ENCODE peak calls at places on chromosome 22, in nine cellular contexts. K, V, Z, A, O, W, F, S and G are unnamed samples.

GRCh38 chr22:48605856-48606255 is 1221.8 kb downstream of the BRD1 start:
- DNase-seq in Z (no peak), F (no peak), W (no peak), V (no peak), O (no peak), S (no peak), A (peak), K (no peak), G (no peak)

GRCh38 chr22:19674129-19674928 is 40.0 kb upstream of the SEPTIN5 start:
- DNase-seq in V (no peak), W (peak), S (no peak), Z (no peak), F (no peak), O (no peak), A (no peak), K (no peak), G (no peak)

GRCh38 chr22:36796629-36797175 is 20.1 kb downstream of the PVALB start:
- DNase-seq in A (no peak), S (no peak), O (no peak), W (no peak), K (no peak), Z (no peak), V (no peak), F (no peak), G (no peak)

GRCh38 chr22:24379536-24379935 is 47.9 kb upstream of the ADORA2A start:
- DNase-seq in O (no peak), A (no peak), K (no peak), F (no peak), S (no peak), Z (no peak), V (no peak), W (no peak), G (no peak)

GRCh38 chr22:29245626-29246385 is 22.0 kb downstream of the RHBDD3 start:
- DNase-seq in A (no peak), F (peak), O (peak), W (peak), V (peak), S (peak), K (peak), Z (peak), G (no peak)

GRCh38 chr22:49827853-49828598 is at the start of gene BRD1:
- DNase-seq in F (no peak), K (peak), A (peak), Z (peak), O (no peak), S (no peak), W (peak), V (peak), G (no peak)

GRCh38 chr22:42780070-42780540 is 59.4 kb upstream of the A4GALT start:
- DNase-seq in K (peak), A (peak), S (peak), F (peak), O (peak), W (peak), Z (peak), V (peak), G (peak)

GRCh38 chr22:20805972-20806471 is 32.1 kb downstream of the SERPIND1 start:
- DNase-seq in F (no peak), V (no peak), S (no peak), K (no peak), O (no peak), A (no peak), Z (no peak), W (peak), G (no peak)

GRCh38 chr22:45626198-45626651 is 45.4 kb upstream of the ATXN10 start:
- DNase-seq in F (no peak), O (no peak), S (no peak), V (no peak), A (peak), K (no peak), Z (no peak), W (no peak), G (no peak)

GRCh38 chr22:47940211-47940610 is 1177.8 kb downstream of the TBC1D22A start:
- DNase-seq in A (no peak), W (no peak), O (no peak), V (no peak), Z (no peak), S (no peak), F (no peak), K (no peak), G (no peak)

GRCh38 chr22:23361676-23362075 is 181.4 kb downstream of the BCR start:
- DNase-seq in O (no peak), A (no peak), Z (no peak), S (no peak), V (no peak), K (no peak), F (no peak), W (no peak), G (no peak)

GRCh38 chr22:27805841-27806240 is 4.3 kb upstream of the MN1 start:
- DNase-seq in Z (no peak), W (no peak), F (no peak), O (no peak), A (no peak), K (no peak), S (no peak), V (no peak), G (no peak)

GRCh38 chr22:22403771-22404170 is 104.8 kb downstream of the ZNF280B start:
- DNase-seq in V (no peak), Z (no peak), W (no peak), K (no peak), S (no peak), O (no peak), F (no peak), A (no peak), G (no peak)

GRCh38 chr22:31083923-31084810 is 3.0 kb downstream of the SMTN start:
- DNase-seq in Z (no peak), F (no peak), S (no peak), K (no peak), V (no peak), W (no peak), O (no peak), A (no peak), G (no peak)

GRCh38 chr22:30079952-30080533 is at the start of gene HORMAD2:
- DNase-seq in S (peak), K (peak), W (peak), A (no peak), V (no peak), F (no peak), O (no peak), Z (peak), G (no peak)

GRCh38 chr22:46031561-46031960 is 54.6 kb upstream of the WNT7B start:
- DNase-seq in S (no peak), O (no peak), W (no peak), F (no peak), K (no peak), Z (no peak), A (no peak), V (no peak), G (no peak)

GRCh38 chr22:26621663-26622062 is at the start of gene CRYBA4:
- DNase-seq in V (no peak), A (no peak), O (no peak), S (no peak), Z (no peak), W (no peak), K (no peak), F (no peak), G (no peak)

GRCh38 chr22:35601743-35602633 is 15.1 kb downstream of the MB start:
- DNase-seq in S (no peak), O (peak), F (no peak), Z (no peak), K (peak), W (peak), A (no peak), V (peak), G (no peak)